ENCODE peak calls at places on chromosomes 16 and 17, in six cellular contexts. D, H, P, B, Q and E are unnamed samples.

GRCh38 chr16:76182092-76182635 is 95.0 kb upstream of the CNTNAP4 start:
- DNase-seq in Q (no peak), P (no peak), H (no peak), B (no peak), D (no peak), E (no peak)

GRCh38 chr17:57097832-57098421 is 12.9 kb downstream of the AKAP1 start:
- DNase-seq in P (no peak), D (no peak), H (no peak), B (peak), Q (no peak), E (no peak)

GRCh38 chr16:89917773-89918452 is 749 bp upstream of the MC1R start:
- DNase-seq in Q (peak), H (peak), P (peak), B (peak), D (peak), E (no peak)

GRCh38 chr16:49776085-49776501 is 79.8 kb downstream of the ZNF423 start:
- DNase-seq in Q (no peak), B (peak), P (no peak), D (no peak), H (no peak), E (no peak)

GRCh38 chr16:85431431-85432124 is 181.5 kb upstream of the GSE1 start:
- DNase-seq in B (peak), Q (no peak), P (no peak), D (no peak), H (no peak), E (no peak)

GRCh38 chr17:21394265-21394664 is 18.1 kb downstream of the KCNJ12 start:
- DNase-seq in P (no peak), B (no peak), D (no peak), H (no peak), Q (no peak), E (peak)

GRCh38 chr17:80774146-80774545 is 217.5 kb upstream of the CHMP6 start:
- DNase-seq in P (no peak), B (no peak), Q (no peak), H (no peak), D (no peak), E (no peak)

GRCh38 chr16:14071576-14072271 is 605 bp downstream of the MRTFB start:
- DNase-seq in B (no peak), D (no peak), Q (no peak), H (no peak), P (peak), E (no peak)

GRCh38 chr17:49576906-49577650 is 1.4 kb downstream of the NXPH3 start:
- DNase-seq in D (no peak), Q (no peak), B (no peak), H (no peak), P (no peak), E (no peak)

GRCh38 chr16:74564451-74564984 is 42.4 kb downstream of the GLG1 start:
- DNase-seq in H (no peak), Q (no peak), B (no peak), D (no peak), P (no peak), E (no peak)

GRCh38 chr16:67774457-67774853 is 31.9 kb downstream of the RANBP10 start:
- DNase-seq in Q (no peak), P (no peak), D (no peak), H (no peak), B (no peak), E (no peak)

GRCh38 chr17:30808785-30809286 is 15.7 kb downstream of the CRLF3 start:
- DNase-seq in D (no peak), P (no peak), H (no peak), Q (peak), B (no peak), E (no peak)

GRCh38 chr16:12613131-12613991 is 190.3 kb downstream of the CPPED1 start:
- DNase-seq in B (no peak), D (peak), H (peak), Q (peak), P (peak), E (peak)

GRCh38 chr17:49218941-49219913 is 8.7 kb downstream of the ABI3 start:
- DNase-seq in D (no peak), B (peak), Q (peak), H (peak), P (no peak), E (no peak)

GRCh38 chr17:40493697-40494096 is 7.7 kb downstream of the TNS4 start:
- DNase-seq in P (no peak), H (no peak), Q (no peak), D (no peak), B (peak), E (no peak)

GRCh38 chr17:14882131-14882530 is 383.0 kb downstream of the PMP22 start:
- DNase-seq in D (no peak), B (no peak), Q (no peak), H (no peak), P (no peak), E (no peak)

GRCh38 chr17:28346746-28347246 is 10.5 kb downstream of the POLDIP2 start:
- DNase-seq in D (no peak), B (peak), H (peak), Q (no peak), P (peak), E (no peak)

GRCh38 chr17:44376124-44376523 is 12.5 kb upstream of the FAM171A2 start:
- DNase-seq in H (peak), Q (no peak), B (peak), D (no peak), P (peak), E (no peak)

GRCh38 chr17:32907583-32907982 is 20.4 kb upstream of the TMEM98 start:
- DNase-seq in H (no peak), Q (no peak), D (no peak), B (no peak), P (no peak), E (no peak)

GRCh38 chr16:24970708-24971107 is 44.5 kb downstream of the ARHGAP17 start:
- DNase-seq in B (no peak), Q (no peak), H (no peak), P (no peak), D (no peak), E (no peak)

GRCh38 chr16:89117975-89118289 is 24.3 kb downstream of the ACSF3 start:
- DNase-seq in Q (no peak), P (no peak), D (no peak), B (no peak), H (no peak), E (no peak)

GRCh38 chr17:74768069-74768762 is 7.9 kb downstream of the NAT9 start:
- DNase-seq in D (no peak), Q (no peak), H (no peak), B (peak), P (no peak), E (no peak)

GRCh38 chr16:89924298-89924924 is 1.3 kb downstream of the TUBB3 start:
- DNase-seq in B (peak), D (no peak), Q (no peak), H (peak), P (peak), E (no peak)

GRCh38 chr17:42803074-42803883 is 4.6 kb downstream of the CNTD1 start:
- DNase-seq in B (no peak), P (peak), D (no peak), Q (no peak), H (no peak), E (no peak)

GRCh38 chr16:50154369-50154947 is 1.4 kb downstream of the TENT4B start:
- DNase-seq in H (peak), B (peak), D (no peak), Q (no peak), P (no peak), E (no peak)

GRCh38 chr16:86330906-86331305 is 179.4 kb upstream of the FOXF1 start:
- DNase-seq in P (no peak), H (no peak), D (no peak), Q (no peak), B (no peak), E (no peak)

GRCh38 chr16:55933038-55933437 is 57.9 kb upstream of the CES5A start:
- DNase-seq in P (no peak), H (peak), Q (no peak), D (no peak), B (no peak), E (no peak)

GRCh38 chr17:37107406-37108083 is 158.8 kb downstream of the AATF start:
- DNase-seq in Q (no peak), P (no peak), B (peak), H (no peak), D (no peak), E (no peak)
- TF ChIP-seq REST in Q (no peak), P (no peak), B (no peak), H (no peak), D (no peak), E (no peak)

GRCh38 chr16:375212-375611 is 4.9 kb upstream of the MRPL28 start:
- DNase-seq in D (no peak), P (no peak), B (no peak), H (no peak), Q (no peak), E (no peak)
- TF ChIP-seq SIN3A in D (no peak), P (no peak), B (no peak), H (no peak), Q (no peak), E (no peak)

DNA sequence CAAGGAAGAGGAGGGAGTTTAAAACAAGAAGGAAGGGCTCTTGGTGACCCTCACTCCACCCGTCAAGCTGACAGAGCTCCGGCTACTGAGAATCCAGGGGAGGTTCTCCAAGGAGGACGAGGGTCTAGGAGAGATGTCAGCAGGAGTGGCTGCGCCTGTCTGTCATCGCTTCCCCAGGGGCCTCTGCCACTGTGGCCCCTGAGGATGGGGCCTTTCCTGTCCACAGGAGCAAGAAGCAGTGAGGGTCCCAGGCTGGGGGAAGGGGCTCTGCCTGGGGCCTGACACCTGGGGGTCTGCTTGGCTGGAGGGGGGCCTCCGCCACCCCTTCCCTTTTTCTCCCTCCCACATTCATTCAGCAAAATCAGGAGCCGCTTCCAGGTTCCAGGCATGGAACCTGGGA is 66.5 kb upstream of the TNRC6C start:
- DNase-seq in Q (no peak), H (no peak), P (no peak), D (no peak), B (no peak), E (no peak)
- TF ChIP-seq REST in Q (no peak), H (no peak), P (no peak), D (no peak), B (no peak), E (no peak)

DNA sequence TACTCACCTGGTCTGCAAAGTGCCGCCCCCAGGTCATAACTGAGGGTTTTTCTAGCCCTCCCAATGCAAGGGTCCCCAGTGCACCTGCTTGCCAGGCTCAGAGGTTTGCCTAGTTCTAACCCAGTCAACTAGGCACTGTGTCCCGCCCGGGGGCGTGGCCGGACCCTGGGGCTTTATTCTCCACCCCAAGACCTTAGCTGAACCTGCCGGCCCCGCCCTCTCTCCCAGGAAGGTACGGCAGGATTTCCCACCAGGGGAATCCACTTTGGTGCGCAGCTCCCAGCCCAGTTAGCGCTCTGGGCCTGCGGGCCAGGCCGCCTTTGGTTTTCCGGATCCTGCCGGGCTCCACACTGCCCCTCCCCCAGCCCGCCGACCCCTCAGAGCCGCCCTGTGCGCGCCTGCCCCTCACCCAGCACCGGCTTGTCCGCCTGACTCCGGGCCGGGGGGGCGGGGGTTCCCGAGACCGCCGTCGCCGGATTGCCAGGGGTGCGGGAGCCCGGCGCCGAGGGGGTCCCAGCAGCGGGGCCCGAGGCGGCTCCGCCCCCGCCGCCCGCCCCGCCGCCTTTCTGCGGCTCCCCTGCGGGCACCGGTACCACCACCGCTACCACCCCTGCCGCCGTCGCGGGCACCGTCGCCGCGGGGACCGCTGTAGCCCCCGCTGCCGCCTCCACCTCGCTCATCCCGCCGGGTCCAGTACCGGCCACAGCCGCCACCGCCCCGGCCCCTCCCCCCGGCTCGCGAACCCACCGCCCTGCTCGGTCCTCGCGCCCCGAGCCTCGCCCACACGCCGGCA is 422 bp downstream of the YBX2 start:
- DNase-seq in Q (no peak), P (peak), H (peak), B (peak), D (no peak), E (no peak)
- TF ChIP-seq SIN3A in Q (no peak), P (no peak), H (no peak), B (no peak), D (no peak), E (no peak)

GRCh38 chr17:47937915-47938314 is 3.5 kb upstream of the PNPO start:
- DNase-seq in D (no peak), P (no peak), Q (no peak), B (no peak), H (no peak), E (no peak)

GRCh38 chr17:47931848-47932247 is 9.5 kb upstream of the PNPO start:
- DNase-seq in P (peak), H (no peak), B (no peak), D (no peak), Q (no peak), E (no peak)

GRCh38 chr17:47941246-47941997 is at the start of gene PNPO:
- DNase-seq in P (peak), D (peak), H (peak), B (peak), Q (peak), E (peak)

GRCh38 chr17:47934856-47935255 is 6.5 kb upstream of the PNPO start:
- DNase-seq in D (no peak), H (no peak), Q (no peak), B (no peak), P (no peak), E (no peak)

DNA sequence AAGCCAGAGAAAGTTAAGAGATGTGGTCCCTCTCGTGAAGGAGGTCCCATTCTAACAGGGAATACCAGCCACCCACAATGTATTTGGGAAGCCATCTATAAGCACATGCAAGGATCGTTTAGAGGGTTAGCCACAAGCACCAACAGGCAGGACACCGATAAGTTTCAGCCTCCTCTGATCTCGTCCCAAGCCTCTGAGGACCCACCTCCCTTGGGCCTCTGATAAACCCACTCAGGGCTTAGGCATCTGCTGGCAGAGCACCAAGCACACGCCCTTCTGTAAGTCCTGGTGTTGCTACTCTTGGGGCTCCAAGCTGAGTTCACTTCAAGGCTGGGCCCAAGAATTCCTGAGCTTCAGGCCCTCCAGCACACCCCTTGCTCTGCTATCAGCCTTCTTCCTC is 5.4 kb upstream of the PNPO start:
- DNase-seq in P (no peak), H (peak), B (no peak), D (peak), Q (no peak), E (no peak)
- TF ChIP-seq REST in P (no peak), H (no peak), B (no peak), D (no peak), Q (no peak), E (no peak)